ENCODE peak calls at places on chromosomes 6 and 20, in five cellular contexts. One of them, this sample, is unnamed.

GRCh38 chr6:1436334-1437306 is 47.2 kb downstream of the FOXF2 start:
- DNase-seq in cardiac fibroblast: peak
- DNase-seq in osteocyte: peak
- DNase-seq in lower lobe of right lung: no peak
- DNase-seq in cardiac muscle cell: peak
- DNase-seq in this sample: peak

GRCh38 chr20:60242836-60243520 is 284.8 kb downstream of the CDH26 start:
- DNase-seq in cardiac muscle cell: no peak
- DNase-seq in osteocyte: peak
- DNase-seq in cardiac fibroblast: no peak
- DNase-seq in lower lobe of right lung: no peak
- DNase-seq in this sample: no peak

GRCh38 chr6:62272118-62272517 is 13.9 kb downstream of the KHDRBS2 start:
- DNase-seq in lower lobe of right lung: no peak
- DNase-seq in osteocyte: no peak
- DNase-seq in cardiac fibroblast: no peak
- DNase-seq in cardiac muscle cell: no peak
- DNase-seq in this sample: no peak

GRCh38 chr6:133447924-133448323 is 206.8 kb downstream of the EYA4 start:
- DNase-seq in osteocyte: no peak
- DNase-seq in cardiac muscle cell: peak
- DNase-seq in lower lobe of right lung: no peak
- DNase-seq in cardiac fibroblast: peak
- DNase-seq in this sample: no peak

GRCh38 chr6:116012966-116013365 is 47.7 kb downstream of the FRK start:
- DNase-seq in osteocyte: no peak
- DNase-seq in cardiac fibroblast: no peak
- DNase-seq in cardiac muscle cell: no peak
- DNase-seq in lower lobe of right lung: no peak
- DNase-seq in this sample: no peak

GRCh38 chr6:142359271-142359960 is 57.6 kb downstream of the ADGRG6 start:
- DNase-seq in osteocyte: no peak
- DNase-seq in cardiac fibroblast: no peak
- DNase-seq in lower lobe of right lung: no peak
- DNase-seq in cardiac muscle cell: peak
- DNase-seq in this sample: no peak

GRCh38 chr6:140806431-140806830 is 1326.3 kb upstream of the GJE1 start:
- DNase-seq in osteocyte: no peak
- DNase-seq in cardiac fibroblast: no peak
- DNase-seq in cardiac muscle cell: no peak
- DNase-seq in lower lobe of right lung: no peak
- DNase-seq in this sample: no peak

GRCh38 chr6:163494279-163494727 is 79.8 kb downstream of the QKI start:
- DNase-seq in osteocyte: no peak
- DNase-seq in cardiac fibroblast: no peak
- DNase-seq in lower lobe of right lung: no peak
- DNase-seq in cardiac muscle cell: no peak
- DNase-seq in this sample: no peak

GRCh38 chr20:17852323-17852722 is 116.3 kb downstream of the SNX5 start:
- DNase-seq in osteocyte: no peak
- DNase-seq in cardiac muscle cell: no peak
- DNase-seq in lower lobe of right lung: no peak
- DNase-seq in cardiac fibroblast: no peak
- DNase-seq in this sample: no peak

GRCh38 chr6:47161176-47161687 is 119.1 kb upstream of the ADGRF1 start:
- DNase-seq in cardiac fibroblast: peak
- DNase-seq in lower lobe of right lung: no peak
- DNase-seq in osteocyte: no peak
- DNase-seq in cardiac muscle cell: peak
- DNase-seq in this sample: no peak

GRCh38 chr6:156916108-156916801 is 139.1 kb downstream of the ARID1B start:
- DNase-seq in osteocyte: no peak
- DNase-seq in cardiac fibroblast: no peak
- DNase-seq in lower lobe of right lung: no peak
- DNase-seq in cardiac muscle cell: no peak
- DNase-seq in this sample: no peak

DNA sequence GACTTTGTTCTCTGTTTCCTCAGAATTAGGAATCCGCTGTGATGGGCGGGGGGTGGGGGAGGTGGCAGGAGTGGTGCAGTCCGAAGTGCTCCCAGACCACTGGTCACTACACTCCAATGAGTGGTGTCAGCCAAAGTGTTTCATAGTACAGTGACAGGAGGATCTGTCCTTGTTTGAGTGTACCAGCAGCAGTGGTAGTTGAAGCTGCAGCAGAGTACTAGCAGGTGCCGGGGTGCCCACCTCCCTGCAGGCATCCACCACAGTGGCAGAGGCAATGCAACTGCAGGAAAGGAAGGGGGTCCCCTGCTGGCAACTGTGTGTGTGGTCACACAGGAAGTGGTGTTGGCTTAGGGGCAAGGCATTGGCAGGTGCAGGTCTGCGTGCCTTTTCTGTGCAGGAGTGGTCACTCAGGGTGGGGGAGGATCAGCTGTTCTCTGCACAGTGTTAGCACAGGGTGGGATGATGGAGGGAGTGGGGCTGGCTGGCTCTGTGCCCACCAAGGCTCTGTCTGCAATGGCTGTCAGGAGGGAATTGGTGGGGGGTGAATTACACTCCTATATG is 9.7 kb downstream of the HLA-DOB start:
- DNase-seq in lower lobe of right lung: no peak
- DNase-seq in cardiac fibroblast: no peak
- DNase-seq in cardiac muscle cell: no peak
- DNase-seq in osteocyte: no peak
- DNase-seq in this sample: no peak
- TF ChIP-seq CTCF in lower lobe of right lung: no peak
- TF ChIP-seq CTCF in cardiac fibroblast: no peak
- TF ChIP-seq CTCF in cardiac muscle cell: no peak
- TF ChIP-seq CTCF in osteocyte: no peak
- TF ChIP-seq CTCF in this sample: no peak

DNA sequence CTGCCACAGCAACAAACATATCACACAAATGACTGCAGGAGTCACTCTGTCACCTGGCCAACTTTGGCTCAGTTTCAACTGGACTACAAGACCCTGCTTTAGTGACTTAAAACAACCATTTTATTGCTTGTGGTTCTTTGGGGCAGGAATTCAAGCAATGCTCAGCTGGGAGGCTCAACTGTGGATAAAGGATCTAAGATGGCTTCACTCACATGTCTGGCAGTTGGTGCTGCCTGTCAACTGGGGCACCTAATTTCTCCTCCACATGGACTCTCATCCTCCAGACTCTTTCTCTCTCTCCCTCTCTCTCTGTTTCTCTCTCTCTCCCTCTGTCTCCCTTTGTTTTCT is 2.8 kb upstream of the EPB41L2 start:
- DNase-seq in lower lobe of right lung: no peak
- DNase-seq in cardiac muscle cell: no peak
- DNase-seq in osteocyte: no peak
- DNase-seq in cardiac fibroblast: no peak
- DNase-seq in this sample: no peak
- TF ChIP-seq CTCF in lower lobe of right lung: no peak
- TF ChIP-seq CTCF in cardiac muscle cell: no peak
- TF ChIP-seq CTCF in osteocyte: no peak
- TF ChIP-seq CTCF in cardiac fibroblast: no peak
- TF ChIP-seq CTCF in this sample: no peak

DNA sequence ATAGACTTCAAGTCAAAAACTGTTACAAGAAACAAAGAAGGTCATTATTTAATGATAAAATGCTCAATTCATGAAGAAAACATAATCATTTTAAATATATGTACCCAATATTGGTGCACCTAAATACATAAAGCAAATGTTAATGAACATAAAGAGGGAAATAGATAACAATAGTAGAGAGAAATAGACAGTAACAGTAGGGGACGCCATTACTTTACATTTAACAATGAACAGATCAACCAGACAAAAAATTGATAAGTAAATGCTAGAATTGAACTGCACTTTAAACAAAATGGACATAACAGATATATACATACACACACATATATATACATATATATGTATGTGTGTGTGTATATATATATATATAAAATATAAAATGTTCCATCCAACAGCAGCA is 37.4 kb downstream of the IL22RA2 start:
- DNase-seq in lower lobe of right lung: no peak
- DNase-seq in cardiac fibroblast: peak
- DNase-seq in cardiac muscle cell: peak
- DNase-seq in osteocyte: no peak
- DNase-seq in this sample: no peak
- TF ChIP-seq CTCF in lower lobe of right lung: peak
- TF ChIP-seq CTCF in cardiac fibroblast: peak
- TF ChIP-seq CTCF in cardiac muscle cell: peak
- TF ChIP-seq CTCF in osteocyte: peak
- TF ChIP-seq CTCF in this sample: no peak

GRCh38 chr20:7856756-7857155 is 83.5 kb downstream of the HAO1 start:
- DNase-seq in osteocyte: no peak
- DNase-seq in lower lobe of right lung: no peak
- DNase-seq in cardiac fibroblast: peak
- DNase-seq in cardiac muscle cell: peak
- DNase-seq in this sample: no peak

GRCh38 chr20:7853493-7853892 is 86.8 kb downstream of the HAO1 start:
- DNase-seq in cardiac fibroblast: no peak
- DNase-seq in lower lobe of right lung: no peak
- DNase-seq in osteocyte: no peak
- DNase-seq in cardiac muscle cell: no peak
- DNase-seq in this sample: no peak

GRCh38 chr20:7858851-7859250 is 81.4 kb downstream of the HAO1 start:
- DNase-seq in lower lobe of right lung: no peak
- DNase-seq in cardiac muscle cell: no peak
- DNase-seq in osteocyte: no peak
- DNase-seq in cardiac fibroblast: no peak
- DNase-seq in this sample: no peak

GRCh38 chr20:7855545-7855944 is 84.7 kb downstream of the HAO1 start:
- DNase-seq in lower lobe of right lung: no peak
- DNase-seq in cardiac fibroblast: no peak
- DNase-seq in osteocyte: no peak
- DNase-seq in cardiac muscle cell: no peak
- DNase-seq in this sample: no peak

GRCh38 chr20:7859371-7859802 is 80.9 kb downstream of the HAO1 start:
- DNase-seq in cardiac muscle cell: peak
- DNase-seq in cardiac fibroblast: peak
- DNase-seq in lower lobe of right lung: no peak
- DNase-seq in osteocyte: no peak
- DNase-seq in this sample: no peak
- TF ChIP-seq CTCF in cardiac muscle cell: peak
- TF ChIP-seq CTCF in cardiac fibroblast: peak
- TF ChIP-seq CTCF in lower lobe of right lung: peak
- TF ChIP-seq CTCF in osteocyte: peak
- TF ChIP-seq CTCF in this sample: peak

GRCh38 chr20:43988867-43989266 is 74.2 kb downstream of the TOX2 start:
- DNase-seq in lower lobe of right lung: no peak
- DNase-seq in cardiac muscle cell: no peak
- DNase-seq in cardiac fibroblast: no peak
- DNase-seq in osteocyte: no peak
- DNase-seq in this sample: no peak
- TF ChIP-seq CTCF in lower lobe of right lung: no peak
- TF ChIP-seq CTCF in cardiac muscle cell: no peak
- TF ChIP-seq CTCF in cardiac fibroblast: no peak
- TF ChIP-seq CTCF in osteocyte: no peak
- TF ChIP-seq CTCF in this sample: no peak

DNA sequence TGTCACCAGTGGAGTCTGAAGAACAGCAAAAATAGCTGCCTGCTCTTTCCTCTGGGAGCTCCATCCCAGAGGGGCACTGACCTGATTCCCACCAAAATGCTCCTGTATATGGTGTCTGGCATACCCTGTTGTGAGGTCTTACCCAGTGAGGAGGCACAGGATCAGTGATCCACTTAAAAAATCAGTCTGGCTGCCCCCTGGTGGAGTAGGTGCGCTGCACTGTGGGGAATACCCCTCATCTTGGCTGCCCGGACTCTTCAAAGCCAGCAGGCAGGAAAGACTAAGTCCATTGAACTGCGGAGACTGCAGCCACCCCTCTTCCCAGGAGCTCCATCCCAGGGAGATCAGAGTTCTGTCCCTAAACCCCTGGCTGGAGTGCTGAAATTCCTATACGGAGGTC is 230.9 kb upstream of the HTR1E start:
- DNase-seq in cardiac fibroblast: no peak
- DNase-seq in cardiac muscle cell: no peak
- DNase-seq in osteocyte: no peak
- DNase-seq in lower lobe of right lung: no peak
- DNase-seq in this sample: no peak
- TF ChIP-seq CTCF in cardiac fibroblast: no peak
- TF ChIP-seq CTCF in cardiac muscle cell: no peak
- TF ChIP-seq CTCF in osteocyte: no peak
- TF ChIP-seq CTCF in lower lobe of right lung: no peak
- TF ChIP-seq CTCF in this sample: no peak

GRCh38 chr6:136927313-136927712 is 5.2 kb downstream of the SLC35D3 start:
- DNase-seq in osteocyte: no peak
- DNase-seq in cardiac fibroblast: peak
- DNase-seq in lower lobe of right lung: no peak
- DNase-seq in cardiac muscle cell: peak
- DNase-seq in this sample: no peak
- TF ChIP-seq CTCF in osteocyte: peak
- TF ChIP-seq CTCF in cardiac fibroblast: peak
- TF ChIP-seq CTCF in lower lobe of right lung: peak
- TF ChIP-seq CTCF in cardiac muscle cell: peak
- TF ChIP-seq CTCF in this sample: peak

DNA sequence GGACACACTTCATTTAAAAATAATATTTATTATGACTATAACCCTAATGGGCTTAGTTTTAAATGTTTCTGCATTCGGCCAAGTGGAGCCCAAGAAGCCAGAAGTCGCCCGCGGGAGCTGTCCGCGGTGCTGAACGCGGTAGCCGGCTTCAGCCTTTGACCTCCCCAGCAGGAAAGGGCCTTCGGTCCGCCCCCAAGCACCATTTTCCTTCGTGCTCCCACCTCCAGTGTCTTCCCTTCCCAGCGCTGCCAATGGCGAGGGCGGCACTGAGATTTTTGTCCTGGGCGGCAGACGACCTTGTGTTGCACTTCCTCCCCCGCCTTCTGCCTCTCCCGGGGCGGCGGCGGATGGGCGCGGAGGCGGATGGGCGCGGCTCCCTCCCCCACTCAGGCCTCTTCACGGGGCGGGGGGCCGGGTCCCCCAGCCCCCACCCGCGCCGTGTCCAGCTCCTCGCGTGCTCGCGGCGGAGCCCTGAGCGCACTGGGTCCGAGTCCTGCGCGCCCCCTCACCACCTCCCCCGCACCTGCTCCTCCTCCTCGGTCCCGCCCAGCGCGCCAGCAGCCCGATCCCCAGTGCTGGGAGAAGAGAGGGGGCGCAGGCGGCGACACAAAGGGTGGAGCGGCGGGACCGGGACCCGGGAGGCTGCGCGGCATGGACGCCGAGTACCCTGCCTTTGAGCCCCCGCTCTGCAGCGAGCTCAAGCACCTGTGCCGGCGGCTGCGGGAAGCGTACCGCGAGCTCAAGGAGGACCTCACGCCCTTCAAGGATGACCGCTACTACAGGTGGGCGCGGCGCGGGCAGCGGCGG is 23.6 kb upstream of the TMEM181 start:
- DNase-seq in cardiac fibroblast: peak
- DNase-seq in osteocyte: peak
- DNase-seq in lower lobe of right lung: peak
- DNase-seq in cardiac muscle cell: peak
- DNase-seq in this sample: peak
- TF ChIP-seq CTCF in cardiac fibroblast: no peak
- TF ChIP-seq CTCF in osteocyte: no peak
- TF ChIP-seq CTCF in lower lobe of right lung: no peak
- TF ChIP-seq CTCF in cardiac muscle cell: no peak
- TF ChIP-seq CTCF in this sample: no peak